ENCODE peak calls at places on chromosomes 5 and 9, in ten cellular contexts. One of them, this sample, is unnamed. For H3K9me3 and H3K36me3, the result is how much of the 10 kb centered on the place peaks cover.

GRCh38 chr5:110376281-110376916 is 350.1 kb downstream of the TMEM232 start:
- DNase-seq in BE2C: no peak
- DNase-seq in PC-3: no peak
- DNase-seq in Caco-2: peak
- DNase-seq in upper lobe of left lung: no peak
- DNase-seq in sigmoid colon: no peak
- DNase-seq in Peyer's patch: no peak
- DNase-seq in fibroblast of lung: peak
- DNase-seq in colonic mucosa: no peak
- DNase-seq in GM23248: peak
- DNase-seq in this sample: no peak

GRCh38 chr5:26856238-26856637 is 182.1 kb downstream of the CDH9 start:
- DNase-seq in PC-3: no peak
- DNase-seq in Peyer's patch: no peak
- DNase-seq in upper lobe of left lung: no peak
- DNase-seq in fibroblast of lung: no peak
- DNase-seq in sigmoid colon: no peak
- DNase-seq in Caco-2: no peak
- DNase-seq in GM23248: no peak
- DNase-seq in BE2C: no peak
- DNase-seq in colonic mucosa: no peak
- DNase-seq in this sample: no peak

GRCh38 chr9:69149321-69149807 is 24.7 kb upstream of the TJP2 start:
- DNase-seq in PC-3: no peak
- DNase-seq in Caco-2: no peak
- DNase-seq in fibroblast of lung: peak
- DNase-seq in colonic mucosa: no peak
- DNase-seq in upper lobe of left lung: no peak
- DNase-seq in BE2C: no peak
- DNase-seq in sigmoid colon: no peak
- DNase-seq in Peyer's patch: no peak
- DNase-seq in GM23248: peak
- DNase-seq in this sample: no peak

GRCh38 chr9:70080481-70081119 is 37.0 kb downstream of the MAMDC2 start:
- DNase-seq in BE2C: no peak
- DNase-seq in sigmoid colon: peak
- DNase-seq in Caco-2: no peak
- DNase-seq in upper lobe of left lung: no peak
- DNase-seq in PC-3: peak
- DNase-seq in colonic mucosa: no peak
- DNase-seq in Peyer's patch: no peak
- DNase-seq in fibroblast of lung: peak
- DNase-seq in GM23248: peak
- DNase-seq in this sample: no peak

GRCh38 chr9:134960701-134961181 is 43.0 kb upstream of the FCN1 start:
- DNase-seq in GM23248: no peak
- DNase-seq in sigmoid colon: peak
- DNase-seq in colonic mucosa: no peak
- DNase-seq in BE2C: no peak
- DNase-seq in fibroblast of lung: no peak
- DNase-seq in PC-3: no peak
- DNase-seq in upper lobe of left lung: no peak
- DNase-seq in Peyer's patch: peak
- DNase-seq in Caco-2: peak
- DNase-seq in this sample: peak

GRCh38 chr5:126754609-126755008 is 22.3 kb upstream of the LMNB1 start:
- DNase-seq in Peyer's patch: peak
- DNase-seq in BE2C: no peak
- DNase-seq in PC-3: no peak
- DNase-seq in sigmoid colon: no peak
- DNase-seq in GM23248: no peak
- DNase-seq in upper lobe of left lung: no peak
- DNase-seq in fibroblast of lung: no peak
- DNase-seq in Caco-2: no peak
- DNase-seq in colonic mucosa: no peak
- DNase-seq in this sample: no peak

GRCh38 chr5:117594165-117594564 is 1019.5 kb upstream of the SEMA6A start:
- DNase-seq in sigmoid colon: peak
- DNase-seq in GM23248: no peak
- DNase-seq in upper lobe of left lung: no peak
- DNase-seq in BE2C: no peak
- DNase-seq in colonic mucosa: no peak
- DNase-seq in PC-3: no peak
- DNase-seq in Peyer's patch: peak
- DNase-seq in Caco-2: no peak
- DNase-seq in fibroblast of lung: peak
- DNase-seq in this sample: no peak

GRCh38 chr5:128284236-128284635 is 200.7 kb downstream of the SLC12A2 start:
- DNase-seq in fibroblast of lung: no peak
- DNase-seq in BE2C: no peak
- DNase-seq in upper lobe of left lung: no peak
- DNase-seq in GM23248: no peak
- DNase-seq in Peyer's patch: no peak
- DNase-seq in colonic mucosa: no peak
- DNase-seq in Caco-2: no peak
- DNase-seq in sigmoid colon: no peak
- DNase-seq in PC-3: peak
- DNase-seq in this sample: no peak

GRCh38 chr9:80146466-80146865 is 574.7 kb downstream of the TLE4 start:
- DNase-seq in Caco-2: no peak
- DNase-seq in upper lobe of left lung: no peak
- DNase-seq in BE2C: no peak
- DNase-seq in sigmoid colon: no peak
- DNase-seq in colonic mucosa: no peak
- DNase-seq in Peyer's patch: no peak
- DNase-seq in fibroblast of lung: peak
- DNase-seq in GM23248: peak
- DNase-seq in PC-3: peak
- DNase-seq in this sample: no peak

GRCh38 chr9:16361118-16361517 is 509.4 kb downstream of the BNC2 start:
- DNase-seq in colonic mucosa: no peak
- DNase-seq in fibroblast of lung: no peak
- DNase-seq in Peyer's patch: no peak
- DNase-seq in GM23248: peak
- DNase-seq in upper lobe of left lung: no peak
- DNase-seq in Caco-2: no peak
- DNase-seq in PC-3: peak
- DNase-seq in BE2C: no peak
- DNase-seq in sigmoid colon: no peak
- DNase-seq in this sample: no peak

GRCh38 chr5:42636946-42637345 is 119.7 kb upstream of the CCDC152 start:
- DNase-seq in Peyer's patch: no peak
- DNase-seq in colonic mucosa: no peak
- DNase-seq in fibroblast of lung: no peak
- DNase-seq in PC-3: peak
- DNase-seq in BE2C: no peak
- DNase-seq in upper lobe of left lung: no peak
- DNase-seq in GM23248: no peak
- DNase-seq in sigmoid colon: no peak
- DNase-seq in Caco-2: no peak
- DNase-seq in this sample: no peak

GRCh38 chr9:87113892-87114291 is 166.6 kb upstream of the GAS1 start:
- DNase-seq in sigmoid colon: no peak
- DNase-seq in Peyer's patch: no peak
- DNase-seq in Caco-2: no peak
- DNase-seq in colonic mucosa: no peak
- DNase-seq in BE2C: no peak
- DNase-seq in GM23248: no peak
- DNase-seq in fibroblast of lung: peak
- DNase-seq in PC-3: no peak
- DNase-seq in upper lobe of left lung: no peak
- DNase-seq in this sample: no peak

DNA sequence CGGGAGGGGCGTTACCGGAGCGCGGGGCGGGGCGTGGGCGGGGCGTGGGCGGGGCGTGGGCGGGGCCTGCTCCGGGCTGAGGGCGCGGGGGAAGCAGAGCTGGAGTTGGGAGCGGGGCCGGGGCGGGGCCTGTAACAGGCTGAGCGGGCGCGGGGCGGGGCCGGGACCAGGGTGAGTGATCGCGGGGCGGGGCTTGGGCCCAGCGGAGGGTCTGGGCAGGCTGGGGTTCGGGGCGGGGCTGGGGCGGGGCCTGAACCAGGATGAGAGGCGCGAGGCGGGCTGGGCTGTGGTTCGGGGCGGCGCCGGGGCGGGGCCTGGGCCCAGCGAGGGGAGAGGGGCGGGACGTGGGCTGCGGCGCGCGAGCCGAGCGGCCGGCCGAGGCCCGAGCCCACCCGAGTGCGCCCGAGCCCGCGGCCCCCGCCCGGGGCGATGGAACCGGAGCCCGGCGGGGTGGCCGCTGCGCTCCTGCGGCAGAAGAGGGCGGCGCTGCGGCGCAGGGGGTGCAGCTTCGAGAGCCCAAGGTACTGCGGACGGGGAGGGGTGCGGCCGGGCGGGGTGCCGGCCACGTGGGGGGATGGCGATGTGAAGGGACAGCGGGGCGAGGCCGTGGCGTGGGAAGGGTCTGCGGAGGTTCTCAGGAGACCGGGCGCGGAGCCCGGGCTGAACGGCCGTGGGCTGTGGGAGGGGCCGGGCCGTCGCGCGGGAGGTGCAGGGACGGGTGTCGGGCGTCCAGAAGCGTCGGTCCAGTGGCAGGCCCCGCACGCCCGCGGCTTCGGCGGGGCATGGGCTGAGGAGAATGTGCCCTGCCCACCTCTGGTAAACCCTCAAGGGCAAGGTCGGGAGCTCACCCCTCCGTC is 39.5 kb upstream of the GARNL3 start:
- DNase-seq in Caco-2: peak
- DNase-seq in GM23248: peak
- DNase-seq in fibroblast of lung: peak
- DNase-seq in upper lobe of left lung: peak
- DNase-seq in sigmoid colon: peak
- DNase-seq in Peyer's patch: peak
- DNase-seq in PC-3: peak
- DNase-seq in colonic mucosa: peak
- DNase-seq in BE2C: peak
- DNase-seq in this sample: peak
- H3K4me3 ChIP-seq in Caco-2: peak
- H3K4me3 ChIP-seq in GM23248: peak
- H3K4me3 ChIP-seq in fibroblast of lung: peak
- H3K4me3 ChIP-seq in upper lobe of left lung: peak
- H3K4me3 ChIP-seq in sigmoid colon: peak
- H3K4me3 ChIP-seq in Peyer's patch: peak
- H3K4me3 ChIP-seq in PC-3: peak
- H3K4me3 ChIP-seq in colonic mucosa: peak
- H3K4me3 ChIP-seq in BE2C: peak
- H3K4me3 ChIP-seq in this sample: peak

GRCh38 chr5:63843190-63843589 is 119.1 kb downstream of the HTR1A start:
- DNase-seq in BE2C: no peak
- DNase-seq in Peyer's patch: no peak
- DNase-seq in upper lobe of left lung: no peak
- DNase-seq in PC-3: no peak
- DNase-seq in colonic mucosa: peak
- DNase-seq in Caco-2: no peak
- DNase-seq in sigmoid colon: no peak
- DNase-seq in fibroblast of lung: no peak
- DNase-seq in GM23248: no peak
- DNase-seq in this sample: no peak
- H3K9me3 ChIP-seq in BE2C: under half
- H3K9me3 ChIP-seq in Peyer's patch: under half
- H3K9me3 ChIP-seq in upper lobe of left lung: under half
- H3K9me3 ChIP-seq in PC-3: under half
- H3K9me3 ChIP-seq in colonic mucosa: under half
- H3K9me3 ChIP-seq in Caco-2: under half
- H3K9me3 ChIP-seq in sigmoid colon: under half
- H3K9me3 ChIP-seq in fibroblast of lung: under half
- H3K9me3 ChIP-seq in GM23248: under half
- H3K9me3 ChIP-seq in this sample: under half

GRCh38 chr5:98779264-98779877 is 5.9 kb downstream of the RGMB start:
- DNase-seq in Caco-2: no peak
- DNase-seq in colonic mucosa: peak
- DNase-seq in upper lobe of left lung: no peak
- DNase-seq in Peyer's patch: peak
- DNase-seq in BE2C: no peak
- DNase-seq in sigmoid colon: no peak
- DNase-seq in PC-3: no peak
- DNase-seq in GM23248: peak
- DNase-seq in fibroblast of lung: no peak
- DNase-seq in this sample: peak
- H3K36me3 ChIP-seq in Caco-2: under half
- H3K36me3 ChIP-seq in colonic mucosa: under half
- H3K36me3 ChIP-seq in upper lobe of left lung: under half
- H3K36me3 ChIP-seq in Peyer's patch: under half
- H3K36me3 ChIP-seq in BE2C: half or more
- H3K36me3 ChIP-seq in sigmoid colon: under half
- H3K36me3 ChIP-seq in PC-3: under half
- H3K36me3 ChIP-seq in GM23248: half or more
- H3K36me3 ChIP-seq in fibroblast of lung: under half
- H3K36me3 ChIP-seq in this sample: under half

GRCh38 chr9:89400398-89401116 is 82.3 kb downstream of the SECISBP2 start:
- DNase-seq in sigmoid colon: no peak
- DNase-seq in BE2C: no peak
- DNase-seq in colonic mucosa: no peak
- DNase-seq in GM23248: no peak
- DNase-seq in PC-3: no peak
- DNase-seq in Caco-2: no peak
- DNase-seq in upper lobe of left lung: no peak
- DNase-seq in fibroblast of lung: no peak
- DNase-seq in Peyer's patch: no peak
- DNase-seq in this sample: no peak

GRCh38 chr9:89407070-89407469 is 88.8 kb downstream of the SECISBP2 start:
- DNase-seq in colonic mucosa: no peak
- DNase-seq in fibroblast of lung: no peak
- DNase-seq in PC-3: no peak
- DNase-seq in Caco-2: no peak
- DNase-seq in upper lobe of left lung: no peak
- DNase-seq in GM23248: no peak
- DNase-seq in BE2C: no peak
- DNase-seq in Peyer's patch: no peak
- DNase-seq in sigmoid colon: no peak
- DNase-seq in this sample: no peak

GRCh38 chr9:89402695-89403427 is 84.6 kb downstream of the SECISBP2 start:
- DNase-seq in GM23248: no peak
- DNase-seq in colonic mucosa: no peak
- DNase-seq in Peyer's patch: no peak
- DNase-seq in sigmoid colon: no peak
- DNase-seq in fibroblast of lung: no peak
- DNase-seq in PC-3: no peak
- DNase-seq in Caco-2: no peak
- DNase-seq in BE2C: no peak
- DNase-seq in upper lobe of left lung: no peak
- DNase-seq in this sample: no peak

GRCh38 chr9:89405832-89406231 is 87.5 kb downstream of the SECISBP2 start:
- DNase-seq in Caco-2: no peak
- DNase-seq in GM23248: no peak
- DNase-seq in PC-3: no peak
- DNase-seq in sigmoid colon: no peak
- DNase-seq in Peyer's patch: peak
- DNase-seq in upper lobe of left lung: peak
- DNase-seq in colonic mucosa: no peak
- DNase-seq in BE2C: no peak
- DNase-seq in fibroblast of lung: no peak
- DNase-seq in this sample: no peak

DNA sequence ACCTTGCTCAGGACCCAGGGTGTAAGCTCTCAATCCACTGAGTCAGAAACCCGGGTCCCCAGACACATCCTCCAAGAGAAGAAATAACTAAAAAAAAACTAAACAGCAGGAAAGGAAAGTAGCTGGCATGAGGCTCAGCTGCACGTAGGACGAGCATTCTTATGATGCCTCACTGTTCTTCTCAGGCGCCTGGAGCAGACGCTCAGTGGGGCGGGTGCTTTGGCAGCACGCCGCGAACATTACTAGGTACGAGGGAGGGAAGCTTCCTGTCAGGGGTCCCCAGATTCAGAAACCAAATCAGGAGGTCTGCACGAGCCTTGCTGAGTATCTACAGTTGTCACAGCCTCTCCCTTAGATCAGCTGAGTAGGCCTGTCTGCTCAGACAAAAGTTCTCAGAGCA is 85.8 kb downstream of the SECISBP2 start:
- DNase-seq in colonic mucosa: no peak
- DNase-seq in upper lobe of left lung: no peak
- DNase-seq in fibroblast of lung: no peak
- DNase-seq in PC-3: no peak
- DNase-seq in Peyer's patch: no peak
- DNase-seq in sigmoid colon: no peak
- DNase-seq in GM23248: no peak
- DNase-seq in Caco-2: no peak
- DNase-seq in BE2C: no peak
- DNase-seq in this sample: no peak
- H3K4me3 ChIP-seq in colonic mucosa: no peak
- H3K4me3 ChIP-seq in upper lobe of left lung: no peak
- H3K4me3 ChIP-seq in fibroblast of lung: no peak
- H3K4me3 ChIP-seq in PC-3: no peak
- H3K4me3 ChIP-seq in Peyer's patch: no peak
- H3K4me3 ChIP-seq in sigmoid colon: no peak
- H3K4me3 ChIP-seq in GM23248: no peak
- H3K4me3 ChIP-seq in Caco-2: no peak
- H3K4me3 ChIP-seq in BE2C: no peak
- H3K4me3 ChIP-seq in this sample: no peak